ENCODE peak calls at places on chromosomes 2 and 18, in five cellular contexts. X is dorsolateral prefrontal cortex; N is GM12865; C is stimulated activated CD8-positive, alpha-beta memory T cell treated with anti-CD3 and anti-CD28 coated beads, Interleukin-15, amount 100 ng/mL, for 24 hours; K is right atrium auricular region. Y is an unnamed sample.

GRCh38 chr2:32741575-32741974 is 113.7 kb downstream of the TTC27 start:
- DNase-seq in X (no peak), N (no peak), C (no peak), K (no peak), Y (no peak)

GRCh38 chr2:46163804-46164569 is 133.2 kb upstream of the EPAS1 start:
- DNase-seq in X (no peak), N (no peak), C (no peak), K (no peak), Y (no peak)

GRCh38 chr2:61834893-61835292 is 19.0 kb downstream of the FAM161A start:
- DNase-seq in X (no peak), N (no peak), C (no peak), K (no peak), Y (no peak)

GRCh38 chr2:113200736-113201490 is 27.1 kb downstream of the PSD4 start:
- DNase-seq in X (no peak), N (no peak), C (no peak), K (no peak), Y (no peak)

GRCh38 chr2:195406886-195407603 is 250.0 kb upstream of the SLC39A10 start:
- DNase-seq in X (no peak), N (peak), C (no peak), K (no peak), Y (no peak)

GRCh38 chr2:64220906-64221659 is 76.9 kb upstream of the PELI1 start:
- DNase-seq in X (no peak), N (no peak), C (no peak), K (no peak), Y (no peak)

GRCh38 chr18:10950876-10951630 is 198.3 kb downstream of the PIEZO2 start:
- DNase-seq in X (no peak), N (peak), C (no peak), K (no peak), Y (no peak)

GRCh38 chr2:18475884-18476283 is 84.6 kb downstream of the RDH14 start:
- DNase-seq in X (no peak), N (no peak), C (no peak), K (no peak), Y (no peak)

GRCh38 chr2:177692042-177692823 is 299.7 kb downstream of the AGPS start:
- DNase-seq in X (no peak), N (no peak), C (no peak), K (no peak), Y (no peak)

GRCh38 chr18:79248495-79249078 is 147.1 kb upstream of the NFATC1 start:
- DNase-seq in X (no peak), N (no peak), C (no peak), K (no peak), Y (no peak)

GRCh38 chr2:23452853-23453420 is 68.0 kb downstream of the KLHL29 start:
- DNase-seq in X (no peak), N (peak), C (no peak), K (peak), Y (no peak)

GRCh38 chr18:67139899-67140298 is 376.6 kb downstream of the DSEL start:
- DNase-seq in X (no peak), N (no peak), C (no peak), K (no peak), Y (no peak)

GRCh38 chr2:240986787-240987411 is 11.5 kb upstream of the SNED1 start:
- DNase-seq in X (no peak), N (no peak), C (no peak), K (no peak), Y (no peak)

GRCh38 chr2:5729426-5729825 is 37.2 kb downstream of the SOX11 start:
- DNase-seq in X (no peak), N (no peak), C (no peak), K (no peak), Y (no peak)

GRCh38 chr18:79876497-79876896 is 75.0 kb downstream of the SLC66A2 start:
- DNase-seq in X (no peak), N (no peak), C (no peak), K (no peak), Y (no peak)

GRCh38 chr18:26103579-26103978 is 13.2 kb upstream of the SS18 start:
- DNase-seq in X (no peak), N (peak), C (no peak), K (no peak), Y (no peak)

GRCh38 chr18:62566199-62566598 is 43.4 kb downstream of the ZCCHC2 start:
- DNase-seq in X (no peak), N (no peak), C (no peak), K (no peak), Y (no peak)

GRCh38 chr2:65017335-65017734 is 28.1 kb downstream of the SLC1A4 start:
- DNase-seq in X (no peak), N (no peak), C (no peak), K (no peak), Y (no peak)

GRCh38 chr2:85838181-85838580 is 50.6 kb downstream of the ST3GAL5 start:
- DNase-seq in X (no peak), N (peak), C (no peak), K (no peak), Y (no peak)

GRCh38 chr18:61502472-61502871 is 169.2 kb downstream of the CDH20 start:
- DNase-seq in X (peak), N (peak), C (no peak), K (no peak), Y (peak)

GRCh38 chr2:102636283-102636907 is 17.0 kb downstream of the SLC9A2 start:
- DNase-seq in X (no peak), N (no peak), C (no peak), K (no peak), Y (no peak)

GRCh38 chr2:206368933-206369569 is 74.3 kb upstream of the ADAM23 start:
- DNase-seq in X (no peak), N (peak), C (no peak), K (no peak), Y (no peak)

GRCh38 chr2:62801814-62802524 is 96.5 kb downstream of the EHBP1 start:
- DNase-seq in X (no peak), N (peak), C (no peak), K (no peak), Y (no peak)